ENCODE peak calls at places on chromosome X, in seven cellular contexts. Z, S, R, G, T, O and Y are unnamed samples.

GRCh38 chrX:124502144-124502543 is 155.8 kb downstream of the SH2D1A start:
- DNase-seq in T (no peak), O (no peak), G (no peak), S (no peak), R (no peak), Z (no peak), Y (no peak)

GRCh38 chrX:10722804-10723364 is 102.5 kb upstream of the MID1 start:
- DNase-seq in O (peak; percentile 50), R (peak; percentile 42), Z (no peak), T (peak; percentile 41), S (peak; percentile 59), G (peak; percentile 54), Y (no peak)

GRCh38 chrX:22126311-22126710 is 94.2 kb downstream of the PHEX start:
- DNase-seq in Z (no peak), R (no peak), T (no peak), S (no peak), O (no peak), G (no peak), Y (no peak)

GRCh38 chrX:86215260-86215659 is 67.0 kb downstream of the DACH2 start:
- DNase-seq in G (no peak), O (no peak), R (no peak), S (no peak), T (no peak), Z (no peak), Y (no peak)

GRCh38 chrX:131564553-131565229 is 20.8 kb downstream of the OR13H1 start:
- DNase-seq in G (no peak), Z (no peak), O (no peak), T (no peak), R (no peak), S (no peak), Y (no peak)

GRCh38 chrX:66632986-66633385 is 5.9 kb downstream of the EDA2R start:
- DNase-seq in R (no peak), T (no peak), Z (no peak), O (peak; percentile 40), G (no peak), S (no peak), Y (no peak)

GRCh38 chrX:32530802-32531403 is 680.4 kb downstream of the DMD start:
- DNase-seq in R (no peak), Z (no peak), O (peak; percentile 4), S (peak; percentile 12), T (peak; percentile 46), G (peak; percentile 2), Y (peak; percentile 7)

GRCh38 chrX:11758400-11759171 is 549 bp downstream of the MSL3 start:
- DNase-seq in R (peak; percentile 90), Z (peak; percentile 94), S (peak; percentile 85), G (no peak), O (peak; percentile 70), T (peak; percentile 93), Y (peak; percentile 26)

GRCh38 chrX:132505116-132505515 is 16.3 kb upstream of the MBNL3 start:
- DNase-seq in R (no peak), G (no peak), Z (no peak), T (no peak), S (peak; percentile 29), O (no peak), Y (no peak)

GRCh38 chrX:53283567-53283966 is 2.2 kb upstream of the IQSEC2 start:
- DNase-seq in O (no peak), Z (no peak), G (no peak), T (no peak), S (no peak), R (no peak), Y (no peak)

GRCh38 chrX:53091354-53091753 is 2.6 kb upstream of the KANTR start:
- DNase-seq in R (no peak), Z (no peak), S (no peak), T (no peak), G (no peak), O (no peak), Y (no peak)

GRCh38 chrX:129779747-129780146 is at the start of gene SASH3:
- DNase-seq in O (no peak), G (no peak), T (peak; percentile 90), R (peak; percentile 61), Z (peak; percentile 78), S (no peak), Y (no peak)

GRCh38 chrX:292900-293897 is 12.0 kb downstream of the PLCXD1 start:
- DNase-seq in R (no peak), O (no peak), Z (no peak), S (no peak), G (no peak), T (no peak), Y (no peak)

GRCh38 chrX:49230500-49231232 is 2.5 kb downstream of the CACNA1F start:
- DNase-seq in Z (peak; percentile 72), O (no peak), R (peak; percentile 86), T (peak; percentile 72), S (peak; percentile 64), G (no peak), Y (no peak)

GRCh38 chrX:55593756-55594257 is 29.4 kb upstream of the FOXR2 start:
- DNase-seq in O (no peak), R (no peak), Z (no peak), G (no peak), T (no peak), S (no peak), Y (no peak)

GRCh38 chrX:150036181-150036580 is 97.9 kb upstream of the EOLA2 start:
- DNase-seq in S (peak; percentile 26), Z (no peak), G (no peak), O (peak; percentile 91), T (no peak), R (peak; percentile 27), Y (peak; percentile 41)

GRCh38 chrX:110182362-110182761 is 135.5 kb downstream of the AMMECR1 start:
- DNase-seq in R (no peak), O (peak; percentile 26), T (peak; percentile 26), Z (no peak), G (no peak), S (no peak), Y (no peak)

GRCh38 chrX:70092247-70092646 is 30.0 kb downstream of the OTUD6A start:
- DNase-seq in Z (no peak), G (no peak), R (no peak), T (no peak), S (no peak), O (no peak), Y (no peak)